ENCODE peak calls at places on chromosomes 2 and 18, in six cellular contexts. W is HCT116, V is HepG2, Q is GM12878, X is H1, C is K562. L is an unnamed sample.

GRCh38 chr2:101999122-101999789 is 7.5 kb downstream of the IL1R2 start:
- DNase-seq in W (no peak), X (no peak), Q (no peak), V (peak; percentile 89), C (no peak), L (no peak)

GRCh38 chr2:172448544-172449267 is 21.3 kb downstream of the ITGA6 start:
- DNase-seq in C (no peak), Q (no peak), V (no peak), X (no peak), W (no peak), L (no peak)

GRCh38 chr2:28658369-28658768 is 93.3 kb upstream of the PPP1CB start:
- DNase-seq in W (no peak), V (no peak), C (no peak), X (no peak), Q (no peak), L (no peak)

GRCh38 chr2:208142925-208143799 is 2.8 kb downstream of the CRYGB start:
- DNase-seq in W (no peak), X (no peak), C (no peak), V (peak; percentile 93), Q (no peak), L (no peak)

GRCh38 chr2:226802573-226802972 is 3.0 kb upstream of the IRS1 start:
- DNase-seq in C (peak; percentile 48), X (no peak), Q (no peak), V (peak; percentile 86), W (peak; percentile 81), L (no peak)

GRCh38 chr18:49832221-49832647 is 18.9 kb upstream of the ACAA2 start:
- DNase-seq in W (no peak), V (peak; percentile 81), X (no peak), C (no peak), Q (no peak), L (no peak)

GRCh38 chr2:152223997-152224396 is 48.4 kb upstream of the STAM2 start:
- DNase-seq in W (no peak), Q (no peak), X (no peak), C (no peak), V (no peak), L (no peak)

GRCh38 chr2:169860149-169860548 is 32.9 kb downstream of the UBR3 start:
- DNase-seq in Q (no peak), C (peak; percentile 14), V (no peak), X (no peak), W (no peak), L (no peak)

GRCh38 chr18:72922895-72923294 is 55.1 kb upstream of the NETO1 start:
- DNase-seq in Q (no peak), C (no peak), V (no peak), W (no peak), X (no peak), L (no peak)

GRCh38 chr2:110639972-110640371 is 37.9 kb downstream of the BUB1 start:
- DNase-seq in V (no peak), W (no peak), Q (no peak), X (no peak), C (no peak), L (no peak)

GRCh38 chr2:63788070-63788469 is 53.6 kb upstream of the UGP2 start:
- DNase-seq in X (no peak), C (no peak), Q (no peak), W (no peak), V (no peak), L (no peak)

GRCh38 chr2:37896319-37896718 is 28.8 kb upstream of the RMDN2 start:
- DNase-seq in W (no peak), Q (no peak), C (no peak), V (peak; percentile 56), X (no peak), L (no peak)

DNA sequence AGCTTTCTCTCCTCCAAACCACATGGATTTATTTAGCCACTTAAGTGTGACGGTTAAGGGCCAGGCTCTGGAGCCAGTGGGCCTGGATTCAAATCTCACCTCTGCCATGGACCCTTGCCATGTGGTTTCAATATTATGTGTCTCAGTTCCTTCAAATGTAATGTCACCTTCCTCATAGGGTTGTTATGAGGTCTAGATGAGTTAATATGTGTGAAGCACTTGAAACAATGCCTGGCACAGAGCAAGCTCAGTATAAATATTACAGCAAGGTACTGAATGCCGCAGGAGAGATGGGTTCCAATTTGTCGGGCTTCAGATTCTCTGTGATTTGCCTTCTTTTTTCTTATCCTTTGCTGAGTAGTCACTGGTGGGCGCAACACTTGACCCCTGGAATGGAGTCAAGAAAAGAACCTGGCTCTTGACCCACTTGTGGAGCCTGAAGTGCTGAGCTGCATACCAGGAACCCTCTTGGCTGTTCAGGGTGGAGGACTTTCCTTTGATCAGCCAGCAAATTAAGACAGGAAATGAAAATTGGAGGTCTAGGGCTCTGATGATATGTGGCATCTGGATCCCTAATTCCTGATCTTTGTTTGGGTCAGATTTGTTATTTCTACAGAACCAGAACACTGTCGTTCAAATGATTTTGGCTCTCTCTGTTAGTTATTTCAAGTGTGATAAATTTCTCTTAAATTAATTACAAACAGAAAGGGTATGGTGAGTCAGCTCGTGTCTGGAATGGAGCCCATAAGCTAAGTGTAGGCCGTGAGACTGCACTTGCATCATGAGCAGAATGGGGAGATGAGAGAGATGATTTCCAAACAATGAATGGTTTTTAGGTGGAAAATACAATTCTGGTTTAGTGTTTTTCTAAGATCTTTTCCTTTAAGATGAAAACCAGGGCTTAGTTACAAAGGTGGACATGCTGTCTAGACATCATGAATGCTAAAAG is 293.0 kb downstream of the KCNS3 start:
- DNase-seq in W (no peak), C (no peak), X (no peak), V (no peak), Q (no peak), L (no peak)
- TF ChIP-seq ATF3 in W (no peak), C (no peak), X (no peak), V (no peak), Q (no peak), L (no peak)

DNA sequence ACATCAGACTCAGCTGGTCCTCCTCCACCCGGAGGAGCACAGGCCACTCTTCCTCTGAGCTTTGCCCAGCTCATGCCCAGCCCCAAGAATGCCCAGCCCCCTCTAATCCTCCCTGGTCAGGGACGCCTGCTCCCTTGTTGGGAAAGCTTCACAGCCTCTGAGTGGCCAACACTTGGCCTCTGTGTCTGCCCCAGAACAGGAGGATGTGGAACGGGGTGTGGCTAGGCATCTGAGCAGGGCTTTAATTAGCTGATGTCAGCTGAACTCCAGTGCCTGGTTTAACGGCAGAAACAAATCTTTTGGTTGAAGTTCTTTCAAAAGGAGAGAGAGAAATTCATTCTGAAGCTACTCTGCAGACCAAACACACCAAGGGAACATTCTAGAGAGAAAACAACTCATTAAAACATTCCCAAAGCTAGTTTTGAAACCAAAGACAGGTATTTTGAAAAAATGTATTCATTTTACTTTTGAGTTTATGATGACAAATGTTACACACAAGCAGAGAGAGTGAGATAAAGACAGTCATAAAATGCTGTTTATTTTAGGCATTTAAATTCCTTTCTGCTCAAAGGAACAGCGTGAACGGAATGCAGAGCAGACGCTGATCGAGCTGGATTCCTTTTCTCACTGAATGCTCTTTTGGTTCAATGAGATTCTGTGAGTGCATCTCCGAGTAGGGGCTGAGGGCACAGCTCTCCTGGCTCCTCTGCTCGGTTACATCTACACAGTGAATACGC is 63.8 kb downstream of the RTP5 start:
- DNase-seq in X (no peak), V (no peak), W (no peak), C (no peak), Q (no peak), L (no peak)
- TF ChIP-seq ATF3 in X (no peak), V (no peak), W (no peak), C (no peak), Q (no peak), L (no peak)

DNA sequence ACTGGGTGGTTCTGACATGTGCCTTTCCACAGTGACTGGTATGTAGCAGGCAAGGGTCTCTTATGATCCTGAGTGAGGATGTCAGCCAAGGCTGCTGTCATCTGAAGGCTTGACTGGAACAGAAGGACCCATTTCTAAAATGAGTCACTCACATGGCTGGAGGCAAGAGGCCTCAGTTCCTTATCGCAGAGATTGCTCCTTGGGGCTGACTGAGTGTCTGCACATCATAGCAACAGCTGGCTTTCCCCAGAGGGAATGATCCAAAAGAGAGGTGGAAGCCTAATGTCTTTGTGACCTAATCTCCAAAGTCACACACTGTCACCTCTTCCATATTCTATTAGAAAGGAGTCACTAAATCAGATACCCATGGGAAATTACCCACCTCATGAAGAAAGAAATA is 114.0 kb downstream of the NEDD4L start:
- DNase-seq in V (no peak), W (no peak), Q (no peak), X (no peak), C (peak; percentile 13), L (no peak)
- TF ChIP-seq ATF3 in V (no peak), W (no peak), Q (no peak), X (no peak), C (no peak), L (no peak)

GRCh38 chr2:223973606-223974005 is 16.3 kb downstream of the MRPL44 start:
- DNase-seq in X (no peak), Q (no peak), C (no peak), V (no peak), W (no peak), L (no peak)
- TF ChIP-seq ATF3 in X (no peak), Q (no peak), C (no peak), V (no peak), W (no peak), L (no peak)

DNA sequence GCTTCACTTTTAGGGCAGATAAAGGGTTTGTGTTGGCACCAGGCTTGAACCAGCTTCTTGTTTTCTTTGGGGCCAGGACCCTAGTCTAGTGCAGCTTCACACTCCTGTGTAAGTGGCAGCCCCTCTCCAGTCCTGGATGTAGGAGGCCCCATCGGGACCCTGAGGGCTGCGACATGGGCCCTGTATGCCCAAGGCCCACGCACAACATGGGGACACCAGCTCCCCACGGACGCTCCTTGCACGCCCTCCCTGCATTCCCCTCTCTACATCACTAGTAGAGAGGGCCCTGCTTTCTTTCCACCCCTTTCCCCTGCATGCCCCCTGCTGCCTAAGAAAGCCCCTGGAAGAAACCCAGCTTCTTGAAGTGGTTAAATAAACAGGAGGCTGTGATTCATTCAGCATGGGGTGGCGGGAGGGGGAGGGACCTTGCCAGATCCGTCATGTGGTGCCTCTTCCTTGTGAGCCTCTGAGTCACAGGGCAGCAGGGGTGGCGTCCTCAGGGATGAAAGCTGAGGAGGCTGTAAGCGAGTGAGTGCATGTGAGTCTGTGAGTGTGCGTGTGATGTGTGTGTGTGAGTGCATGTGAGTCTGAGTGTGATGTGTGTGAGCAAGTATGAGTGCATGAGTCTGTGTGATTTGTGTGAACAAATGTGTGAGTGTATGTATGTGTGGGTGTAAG is 42.5 kb downstream of the COPS8 start:
- DNase-seq in V (peak; percentile 22), W (peak; percentile 77), C (no peak), Q (no peak), X (peak; percentile 46), L (peak; percentile 16)
- TF ChIP-seq ATF3 in V (no peak), W (no peak), C (no peak), Q (no peak), X (no peak), L (no peak)